ENCODE peak calls at places on chromosome 16, in nine cellular contexts. W is dorsolateral prefrontal cortex, R is fibroblast of the aortic adventitia, F is GM10248, I is keratinocyte, M is ovary, P is sigmoid colon, N is right lobe of liver, J is PC-9. Z is an unnamed sample.

GRCh38 chr16:89618114-89618999 is 4.9 kb downstream of the DPEP1 start:
- DNase-seq in M (no peak), J (no peak), F (no peak), N (no peak), I (no peak), P (no peak), W (no peak), R (no peak), Z (no peak)

GRCh38 chr16:87075319-87075860 is 241.8 kb downstream of the C16orf95 start:
- DNase-seq in R (no peak), I (no peak), F (no peak), N (no peak), P (peak), W (no peak), J (no peak), M (no peak), Z (no peak)

GRCh38 chr16:89117975-89118289 is 24.3 kb downstream of the ACSF3 start:
- DNase-seq in N (peak), F (no peak), M (no peak), P (no peak), I (no peak), R (no peak), W (no peak), J (no peak), Z (no peak)

GRCh38 chr16:29745853-29746345 is at the start of gene C16orf54:
- DNase-seq in J (no peak), F (peak), I (no peak), N (peak), M (no peak), P (peak), W (no peak), R (no peak), Z (peak)

GRCh38 chr16:16019488-16019887 is 70.1 kb downstream of the ABCC1 start:
- DNase-seq in M (no peak), R (peak), P (no peak), N (no peak), F (no peak), I (no peak), W (no peak), J (peak), Z (no peak)

GRCh38 chr16:72856797-72857196 is 191.1 kb downstream of the ZFHX3 start:
- DNase-seq in F (peak), W (no peak), P (no peak), J (no peak), M (no peak), R (no peak), I (no peak), N (no peak), Z (peak)

GRCh38 chr16:57194512-57194911 is 8.4 kb downstream of the RSPRY1 start:
- DNase-seq in I (no peak), N (no peak), F (no peak), W (no peak), J (peak), R (peak), M (no peak), P (no peak), Z (no peak)

GRCh38 chr16:14202697-14203096 is 131.6 kb downstream of the MRTFB start:
- DNase-seq in P (no peak), R (peak), F (no peak), M (no peak), I (no peak), J (no peak), W (no peak), N (no peak), Z (no peak)

GRCh38 chr16:2456551-2457153 is 3.3 kb upstream of the TEDC2 start:
- DNase-seq in F (no peak), W (no peak), R (no peak), I (no peak), P (no peak), N (no peak), J (no peak), M (no peak), Z (no peak)

GRCh38 chr16:80198265-80198994 is 342.4 kb upstream of the DYNLRB2 start:
- DNase-seq in J (no peak), R (no peak), N (no peak), P (no peak), F (no peak), M (no peak), W (no peak), I (no peak), Z (no peak)

GRCh38 chr16:27430512-27430911 is 28.5 kb downstream of the IL21R start:
- DNase-seq in F (no peak), I (no peak), W (peak), P (no peak), N (no peak), R (no peak), J (no peak), M (no peak), Z (no peak)

GRCh38 chr16:12002447-12003006 is 26.0 kb downstream of the SNX29 start:
- DNase-seq in P (no peak), W (no peak), F (no peak), M (peak), N (no peak), R (peak), J (no peak), I (no peak), Z (no peak)

GRCh38 chr16:30957456-30958163 is at the start of gene SETD1A:
- DNase-seq in I (no peak), J (peak), P (peak), N (peak), M (peak), R (peak), W (peak), F (peak), Z (peak)

GRCh38 chr16:30961384-30961783 is 3.8 kb downstream of the SETD1A start:
- DNase-seq in N (no peak), M (no peak), J (no peak), F (no peak), W (no peak), R (no peak), P (no peak), I (no peak), Z (no peak)

GRCh38 chr16:30954993-30955392 is 2.6 kb upstream of the SETD1A start:
- DNase-seq in R (no peak), P (no peak), F (no peak), J (no peak), M (no peak), I (no peak), N (no peak), W (no peak), Z (no peak)

GRCh38 chr16:30956601-30957455 is 726 bp upstream of the SETD1A start:
- DNase-seq in I (no peak), R (peak), P (peak), F (peak), M (peak), W (peak), N (peak), J (peak), Z (peak)

GRCh38 chr16:30958164-30959083 is 870 bp downstream of the SETD1A start:
- DNase-seq in I (no peak), F (peak), M (peak), J (peak), R (peak), W (no peak), P (no peak), N (no peak), Z (peak)
- TF ChIP-seq CTCF in I (no peak), F (no peak), M (no peak), J (no peak), R (no peak), W (no peak), P (no peak), N (no peak), Z (peak)

DNA sequence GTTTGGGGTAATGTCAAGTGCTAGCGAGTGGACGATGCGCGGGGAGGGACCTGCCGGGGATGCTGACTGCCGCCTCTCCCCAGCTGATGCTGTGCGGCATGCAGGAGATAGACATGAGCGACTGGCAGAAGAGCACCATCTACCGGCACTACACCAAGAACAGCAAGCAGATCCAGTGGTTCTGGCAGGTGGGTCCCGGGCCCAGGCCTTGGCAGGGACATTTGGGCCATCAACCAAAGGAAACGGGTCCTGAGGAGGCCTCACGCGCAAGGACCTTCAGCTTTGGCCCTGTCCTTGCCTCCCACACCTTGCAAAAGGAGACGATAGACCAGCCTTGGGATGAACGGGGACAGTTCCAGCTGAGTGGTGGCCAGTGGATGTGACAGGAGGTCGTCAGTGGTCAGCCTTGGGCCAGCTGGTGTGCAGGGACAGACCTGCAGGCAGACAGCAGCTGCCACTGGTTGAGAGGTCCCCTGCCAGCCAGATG is 13.6 kb upstream of the CLEC18A start:
- DNase-seq in J (no peak), F (no peak), W (peak), M (no peak), I (no peak), P (no peak), N (no peak), R (no peak), Z (no peak)
- TF ChIP-seq CTCF in J (no peak), F (no peak), W (peak), M (no peak), I (no peak), P (no peak), N (no peak), R (peak), Z (no peak)

DNA sequence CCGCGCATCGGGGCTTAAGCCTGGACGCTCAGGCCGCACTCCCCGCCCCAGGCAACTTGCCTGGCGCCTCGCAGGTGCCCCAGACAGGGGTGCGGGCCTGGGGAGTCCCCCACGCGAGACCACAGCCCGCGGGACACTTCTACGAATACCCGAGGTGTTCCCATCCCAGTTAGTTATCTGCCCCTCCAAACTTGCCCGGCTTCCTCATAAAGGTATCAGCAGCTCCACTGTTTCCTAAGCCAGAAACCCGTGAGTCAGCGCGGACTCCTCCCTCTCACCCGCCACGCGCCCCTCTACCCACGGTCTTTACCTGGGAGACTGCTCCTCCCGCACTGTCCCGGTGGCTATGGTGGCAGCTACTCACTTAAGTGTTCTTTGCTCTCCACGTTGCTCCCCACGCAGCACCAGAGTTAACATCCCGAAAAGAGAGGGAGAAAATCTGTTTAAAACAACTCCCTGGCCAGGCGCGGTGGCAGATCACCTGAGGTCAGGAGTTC is 1.0 kb upstream of the CREBBP start:
- DNase-seq in W (no peak), I (no peak), R (no peak), J (peak), M (no peak), F (no peak), P (no peak), N (no peak), Z (no peak)
- TF ChIP-seq CTCF in W (no peak), I (no peak), R (no peak), J (no peak), M (no peak), F (no peak), P (no peak), N (no peak), Z (no peak)

GRCh38 chr16:50665128-50665878 is 15.8 kb downstream of the SNX20 start:
- DNase-seq in J (peak), R (peak), W (peak), P (peak), M (peak), I (peak), N (peak), F (peak), Z (peak)

GRCh38 chr16:50666658-50667496 is 14.2 kb downstream of the SNX20 start:
- DNase-seq in R (no peak), N (no peak), J (no peak), I (no peak), F (peak), P (no peak), W (no peak), M (no peak), Z (peak)

GRCh38 chr16:50669741-50670140 is 11.4 kb downstream of the SNX20 start:
- DNase-seq in M (no peak), I (no peak), R (no peak), N (no peak), P (no peak), J (no peak), F (no peak), W (no peak), Z (no peak)

GRCh38 chr16:50668368-50669008 is 12.6 kb downstream of the SNX20 start:
- DNase-seq in M (no peak), W (no peak), J (peak), N (no peak), R (no peak), I (no peak), P (no peak), F (no peak), Z (no peak)

DNA sequence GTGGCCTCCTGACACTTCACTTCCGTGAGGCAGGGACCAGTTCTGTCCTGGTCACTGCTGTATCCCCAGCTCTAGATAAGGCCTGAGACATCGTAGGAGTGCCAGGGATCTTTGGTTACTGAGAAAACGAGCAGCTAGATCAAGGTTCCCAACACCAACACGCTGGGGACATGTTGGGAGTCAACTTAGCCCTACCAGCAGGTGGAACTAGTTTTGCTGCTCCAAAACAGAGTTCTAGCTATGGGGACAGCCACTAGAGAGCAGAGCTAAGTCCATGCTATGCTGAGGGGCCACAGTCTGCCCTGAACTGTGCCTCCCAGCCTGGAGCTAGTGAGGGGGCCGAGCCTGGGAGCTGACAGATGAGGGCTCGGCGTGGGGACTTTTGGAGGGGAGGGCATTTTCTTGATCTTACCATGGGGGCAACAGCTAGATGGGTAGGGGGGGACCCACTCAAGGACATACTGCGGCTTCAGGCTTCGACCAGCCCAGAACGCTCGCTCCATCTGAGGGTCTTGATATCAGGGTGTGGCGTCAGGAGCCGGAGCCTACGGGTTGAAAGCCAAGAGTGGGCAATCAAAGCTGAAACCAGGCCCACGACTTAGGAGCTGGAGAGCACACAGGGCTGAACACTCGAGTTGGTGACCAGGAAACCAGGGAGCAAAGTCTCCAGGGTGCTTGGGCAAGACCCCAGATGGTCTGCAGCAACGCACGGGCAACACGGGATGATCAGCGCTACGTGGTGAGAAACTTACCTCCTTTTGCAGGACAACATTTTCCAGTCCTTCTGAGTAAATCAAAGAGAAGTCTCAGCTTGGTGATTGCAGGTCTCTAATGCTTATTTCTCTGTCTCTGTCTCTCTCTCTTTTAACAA is 13.4 kb downstream of the SNX20 start:
- DNase-seq in I (no peak), F (peak), R (no peak), N (no peak), J (no peak), W (no peak), M (no peak), P (no peak), Z (no peak)
- TF ChIP-seq CTCF in I (peak), F (peak), R (peak), N (no peak), J (no peak), W (no peak), M (no peak), P (no peak), Z (peak)

GRCh38 chr16:83973581-83974385 is 5.7 kb downstream of the NECAB2 start:
- DNase-seq in M (no peak), F (no peak), J (no peak), I (no peak), W (no peak), R (no peak), P (no peak), N (no peak), Z (no peak)

GRCh38 chr16:83973077-83973476 is 5.0 kb downstream of the NECAB2 start:
- DNase-seq in P (no peak), J (no peak), F (no peak), N (no peak), W (no peak), R (no peak), I (no peak), M (no peak), Z (no peak)

GRCh38 chr16:83977056-83977815 is 9.2 kb downstream of the NECAB2 start:
- DNase-seq in W (no peak), P (no peak), N (no peak), M (no peak), J (no peak), I (no peak), F (no peak), R (no peak), Z (no peak)

GRCh38 chr16:83974475-83974874 is 6.4 kb downstream of the NECAB2 start:
- DNase-seq in J (no peak), M (no peak), I (no peak), F (no peak), R (no peak), P (no peak), N (no peak), W (no peak), Z (no peak)

GRCh38 chr16:83975646-83976260 is 7.7 kb downstream of the NECAB2 start:
- DNase-seq in R (no peak), I (no peak), N (no peak), M (no peak), P (no peak), W (no peak), J (no peak), F (no peak), Z (no peak)
- TF ChIP-seq CTCF in R (no peak), I (no peak), N (no peak), M (no peak), P (no peak), W (no peak), J (no peak), F (no peak), Z (no peak)

DNA sequence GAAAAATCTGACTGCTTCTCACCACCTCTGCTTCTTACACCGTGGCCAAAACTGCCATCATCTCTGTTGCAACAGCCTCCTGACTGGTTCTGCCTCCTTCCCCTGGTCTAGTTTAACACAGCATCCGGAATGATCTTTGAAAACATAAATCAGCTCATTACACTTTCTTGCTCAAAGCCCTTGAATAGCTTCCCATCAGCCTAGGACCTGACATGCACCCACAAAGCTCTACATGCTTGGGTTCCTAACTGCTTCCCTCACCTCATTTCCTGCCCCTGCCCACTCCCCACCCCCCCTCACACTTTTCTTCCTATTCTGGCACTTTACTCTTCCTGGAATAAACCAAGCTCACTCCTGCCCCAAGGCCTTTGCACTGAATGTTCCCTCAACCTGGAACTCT is 112.3 kb downstream of the FTO start:
- DNase-seq in P (no peak), M (no peak), W (peak), I (no peak), N (no peak), R (peak), J (no peak), F (no peak), Z (no peak)
- TF ChIP-seq CTCF in P (no peak), M (no peak), W (no peak), I (no peak), N (no peak), R (no peak), J (no peak), F (no peak), Z (no peak)

DNA sequence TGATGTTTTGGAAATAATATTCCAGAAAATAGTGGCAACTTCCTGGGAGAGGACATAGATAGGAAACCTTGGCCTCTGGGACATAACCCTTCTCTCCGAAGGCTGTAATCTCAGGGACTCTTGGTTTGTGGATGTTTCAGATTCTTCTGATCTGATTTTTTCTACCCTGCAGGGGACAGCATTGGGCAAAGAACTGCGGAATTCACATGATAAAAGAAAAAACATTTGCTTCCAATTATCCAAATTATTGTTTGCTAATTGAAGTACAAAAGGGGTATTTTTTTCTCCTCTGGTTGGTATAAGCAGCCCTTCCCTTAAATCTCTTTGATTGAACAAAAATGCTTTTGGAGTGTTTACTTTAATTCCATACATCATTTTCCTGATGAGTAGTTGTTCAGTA is 251.7 kb upstream of the IRX3 start:
- DNase-seq in W (no peak), F (no peak), I (no peak), R (peak), P (no peak), N (no peak), J (no peak), M (no peak), Z (no peak)
- TF ChIP-seq CTCF in W (no peak), F (no peak), I (no peak), R (peak), P (no peak), N (no peak), J (no peak), M (no peak), Z (no peak)

Z was measured in GM13977.